ENCODE peak calls at places on chromosomes 4 and X, in eight cellular contexts. One of them, this sample, is unnamed.

GRCh38 chrX:39995457-39995856 is 102.3 kb downstream of the BCOR start:
- DNase-seq in left colon: no peak
- DNase-seq in testis: no peak
- DNase-seq in M059J: no peak
- DNase-seq in esophagus squamous epithelium: no peak
- DNase-seq in stimulated activated CD8-positive, alpha-beta memory T cell treated with anti-CD3 and anti-CD28 coated beads, Interleukin-4, amount 100 ng/mL, for 24 hours: no peak
- DNase-seq in kidney glomerular epithelial cell: no peak
- DNase-seq in C1 segment of cervical spinal cord: no peak
- DNase-seq in this sample: no peak

GRCh38 chr4:6917445-6918241 is 8.0 kb downstream of the TBC1D14 start:
- DNase-seq in kidney glomerular epithelial cell: peak
- DNase-seq in M059J: peak
- DNase-seq in C1 segment of cervical spinal cord: peak
- DNase-seq in esophagus squamous epithelium: peak
- DNase-seq in left colon: peak
- DNase-seq in testis: peak
- DNase-seq in stimulated activated CD8-positive, alpha-beta memory T cell treated with anti-CD3 and anti-CD28 coated beads, Interleukin-4, amount 100 ng/mL, for 24 hours: no peak
- DNase-seq in this sample: peak

GRCh38 chrX:69104756-69105434 is 60.4 kb downstream of the PJA1 start:
- DNase-seq in left colon: no peak
- DNase-seq in stimulated activated CD8-positive, alpha-beta memory T cell treated with anti-CD3 and anti-CD28 coated beads, Interleukin-4, amount 100 ng/mL, for 24 hours: no peak
- DNase-seq in M059J: no peak
- DNase-seq in kidney glomerular epithelial cell: no peak
- DNase-seq in C1 segment of cervical spinal cord: no peak
- DNase-seq in esophagus squamous epithelium: no peak
- DNase-seq in testis: no peak
- DNase-seq in this sample: no peak

GRCh38 chrX:134688839-134689238 is 30.6 kb upstream of the PLAC1 start:
- DNase-seq in stimulated activated CD8-positive, alpha-beta memory T cell treated with anti-CD3 and anti-CD28 coated beads, Interleukin-4, amount 100 ng/mL, for 24 hours: no peak
- DNase-seq in M059J: peak
- DNase-seq in C1 segment of cervical spinal cord: no peak
- DNase-seq in kidney glomerular epithelial cell: peak
- DNase-seq in testis: no peak
- DNase-seq in left colon: no peak
- DNase-seq in esophagus squamous epithelium: no peak
- DNase-seq in this sample: no peak

GRCh38 chrX:133302775-133303445 is 84.8 kb upstream of the TFDP3 start:
- DNase-seq in C1 segment of cervical spinal cord: no peak
- DNase-seq in testis: no peak
- DNase-seq in stimulated activated CD8-positive, alpha-beta memory T cell treated with anti-CD3 and anti-CD28 coated beads, Interleukin-4, amount 100 ng/mL, for 24 hours: no peak
- DNase-seq in kidney glomerular epithelial cell: no peak
- DNase-seq in M059J: peak
- DNase-seq in left colon: no peak
- DNase-seq in esophagus squamous epithelium: no peak
- DNase-seq in this sample: no peak

GRCh38 chr4:21991050-21991449 is 42.5 kb upstream of the KCNIP4 start:
- DNase-seq in C1 segment of cervical spinal cord: no peak
- DNase-seq in testis: no peak
- DNase-seq in esophagus squamous epithelium: no peak
- DNase-seq in left colon: peak
- DNase-seq in stimulated activated CD8-positive, alpha-beta memory T cell treated with anti-CD3 and anti-CD28 coated beads, Interleukin-4, amount 100 ng/mL, for 24 hours: no peak
- DNase-seq in M059J: peak
- DNase-seq in kidney glomerular epithelial cell: no peak
- DNase-seq in this sample: peak

GRCh38 chrX:21798677-21799219 is 40.7 kb upstream of the MBTPS2 start:
- DNase-seq in testis: no peak
- DNase-seq in M059J: peak
- DNase-seq in esophagus squamous epithelium: no peak
- DNase-seq in kidney glomerular epithelial cell: peak
- DNase-seq in left colon: no peak
- DNase-seq in stimulated activated CD8-positive, alpha-beta memory T cell treated with anti-CD3 and anti-CD28 coated beads, Interleukin-4, amount 100 ng/mL, for 24 hours: no peak
- DNase-seq in C1 segment of cervical spinal cord: no peak
- DNase-seq in this sample: peak

GRCh38 chr4:183256756-183257385 is 63.2 kb downstream of the CLDN22 start:
- DNase-seq in kidney glomerular epithelial cell: no peak
- DNase-seq in M059J: peak
- DNase-seq in left colon: peak
- DNase-seq in C1 segment of cervical spinal cord: no peak
- DNase-seq in esophagus squamous epithelium: no peak
- DNase-seq in testis: peak
- DNase-seq in stimulated activated CD8-positive, alpha-beta memory T cell treated with anti-CD3 and anti-CD28 coated beads, Interleukin-4, amount 100 ng/mL, for 24 hours: peak
- DNase-seq in this sample: peak

GRCh38 chrX:68646421-68646820 is 1.0 kb upstream of the STARD8 start:
- DNase-seq in stimulated activated CD8-positive, alpha-beta memory T cell treated with anti-CD3 and anti-CD28 coated beads, Interleukin-4, amount 100 ng/mL, for 24 hours: no peak
- DNase-seq in kidney glomerular epithelial cell: no peak
- DNase-seq in M059J: no peak
- DNase-seq in C1 segment of cervical spinal cord: no peak
- DNase-seq in left colon: no peak
- DNase-seq in esophagus squamous epithelium: no peak
- DNase-seq in testis: no peak
- DNase-seq in this sample: no peak

This sample was measured in mucosa of gallbladder.